ENCODE peak calls at places on chromosomes 3 and 15, in five cellular contexts. U is Karpas-422, P is adipocyte, Q is PC-3, T is K562. M is an unnamed sample.
A peak's percentile ranks its signal among the peaks of the same experiment; 100 is the strongest.

GRCh38 chr15:73685561-73685960 is 1.4 kb downstream of the CD276 start:
- DNase-seq in T (no peak), Q (no peak), P (peak; percentile 49), U (no peak), M (peak; percentile 65)

GRCh38 chr15:41992803-41993190 is 20.4 kb upstream of the EHD4 start:
- DNase-seq in Q (no peak), U (no peak), T (no peak), P (no peak), M (no peak)

GRCh38 chr15:36880226-36880912 is 220.0 kb downstream of the MEIS2 start:
- DNase-seq in Q (no peak), U (no peak), P (no peak), T (no peak), M (peak; percentile 9)

GRCh38 chr3:117553461-117553860 is 843.9 kb downstream of the TUSC7 start:
- DNase-seq in P (peak; percentile 34), Q (peak; percentile 25), T (no peak), U (no peak), M (peak; percentile 47)

GRCh38 chr3:71361346-71361745 is 222.2 kb downstream of the FOXP1 start:
- DNase-seq in P (no peak), U (no peak), T (no peak), Q (no peak), M (no peak)

GRCh38 chr15:89654311-89654761 is 931 bp downstream of the KIF7 start:
- DNase-seq in U (no peak), P (peak; percentile 41), T (no peak), Q (peak; percentile 62), M (peak; percentile 17)

GRCh38 chr3:126883241-126883640 is 99.7 kb upstream of the PLXNA1 start:
- DNase-seq in T (no peak), U (no peak), Q (no peak), P (peak; percentile 48), M (peak; percentile 93)

GRCh38 chr3:194272221-194272620 is 78.9 kb downstream of the CPN2 start:
- DNase-seq in P (no peak), U (no peak), Q (no peak), T (no peak), M (no peak)

GRCh38 chr3:183328823-183329222 is 75.8 kb downstream of the B3GNT5 start:
- DNase-seq in T (no peak), Q (peak; percentile 56), P (no peak), U (no peak), M (peak; percentile 44)

GRCh38 chr3:143171141-143171651 is 51.6 kb downstream of the CHST2 start:
- DNase-seq in T (no peak), Q (no peak), P (peak; percentile 71), U (peak; percentile 63), M (peak; percentile 95)

GRCh38 chr3:137110392-137110996 is 152.7 kb downstream of the IL20RB start:
- DNase-seq in U (peak; percentile 69), P (peak; percentile 46), T (peak; percentile 28), Q (peak; percentile 46), M (peak; percentile 33)

GRCh38 chr3:21752749-21753347 is 1.8 kb upstream of the ZNF385D start:
- DNase-seq in U (peak; percentile 74), Q (peak; percentile 77), P (peak; percentile 72), T (peak; percentile 19), M (no peak)

GRCh38 chr3:142976621-142977398 is 13.3 kb upstream of the PAQR9 start:
- DNase-seq in Q (peak; percentile 93), T (peak; percentile 78), U (no peak), P (peak; percentile 94), M (peak; percentile 89)

GRCh38 chr15:88790486-88790885 is 12.8 kb upstream of the ACAN start:
- DNase-seq in Q (no peak), T (no peak), P (no peak), U (no peak), M (no peak)

GRCh38 chr3:184719709-184720108 is 7.8 kb upstream of the MAGEF1 start:
- DNase-seq in Q (no peak), U (no peak), P (no peak), T (no peak), M (no peak)

GRCh38 chr15:70575251-70576227 is 187.8 kb downstream of the UACA start:
- DNase-seq in U (no peak), T (no peak), Q (no peak), P (peak; percentile 72), M (no peak)

GRCh38 chr3:172513488-172513887 is 9.7 kb downstream of the TNFSF10 start:
- DNase-seq in Q (no peak), P (no peak), T (no peak), U (no peak), M (peak; percentile 52)

GRCh38 chr3:165185707-165186327 is 10.4 kb downstream of the SLITRK3 start:
- DNase-seq in P (peak; percentile 78), Q (peak; percentile 73), T (peak; percentile 44), U (peak; percentile 82), M (peak; percentile 65)

GRCh38 chr3:17740703-17741102 is 1.7 kb downstream of the TBC1D5 start:
- DNase-seq in T (peak; percentile 35), Q (peak; percentile 95), P (peak; percentile 33), U (peak; percentile 84), M (peak; percentile 48)

GRCh38 chr15:100759116-100759515 is 120.5 kb upstream of the ALDH1A3 start:
- DNase-seq in U (no peak), P (peak; percentile 78), T (no peak), Q (no peak), M (peak; percentile 74)

GRCh38 chr15:58229297-58229768 is 91.2 kb downstream of the AQP9 start:
- DNase-seq in T (no peak), U (no peak), P (peak; percentile 22), Q (no peak), M (peak; percentile 38)

GRCh38 chr3:59268170-59268569 is 218.3 kb upstream of the CFAP20DC start:
- DNase-seq in U (no peak), P (peak; percentile 55), Q (no peak), T (no peak), M (peak; percentile 57)

GRCh38 chr3:188432826-188433525 is 279.0 kb downstream of the LPP start:
- DNase-seq in T (no peak), P (no peak), U (no peak), Q (peak; percentile 32), M (peak; percentile 66)

GRCh38 chr3:17233398-17233800 is 348.6 kb downstream of the PLCL2 start:
- DNase-seq in T (peak; percentile 39), P (peak; percentile 80), U (peak; percentile 89), Q (peak; percentile 97), M (peak; percentile 61)

GRCh38 chr15:80587007-80587406 is 108.1 kb upstream of the ABHD17C start:
- DNase-seq in P (no peak), T (no peak), U (no peak), Q (no peak), M (no peak)

GRCh38 chr3:154464440-154465148 is 34.6 kb upstream of the GPR149 start:
- DNase-seq in U (peak; percentile 45), P (no peak), T (no peak), Q (no peak), M (no peak)

GRCh38 chr3:66106788-66107187 is 68.1 kb upstream of the MAGI1 start:
- DNase-seq in Q (no peak), U (no peak), T (no peak), P (no peak), M (no peak)

GRCh38 chr15:101276501-101277037 is 716 bp downstream of the SELENOS start:
- DNase-seq in T (peak; percentile 45), U (no peak), P (peak; percentile 66), Q (peak; percentile 37), M (peak; percentile 74)

GRCh38 chr3:43883729-43884396 is 193.1 kb downstream of the ABHD5 start:
- DNase-seq in U (no peak), P (no peak), Q (no peak), T (no peak), M (no peak)

GRCh38 chr15:77282333-77282732 is 137.6 kb downstream of the PEAK1 start:
- DNase-seq in P (peak; percentile 86), Q (peak; percentile 20), U (no peak), T (no peak), M (peak; percentile 14)

GRCh38 chr3:53180305-53181023 is 19.5 kb downstream of the PRKCD start:
- DNase-seq in P (no peak), U (peak; percentile 90), Q (no peak), T (no peak), M (no peak)

GRCh38 chr3:122892118-122892517 is 97.2 kb downstream of the SLC49A4 start:
- DNase-seq in P (no peak), U (no peak), T (no peak), Q (no peak), M (no peak)

GRCh38 chr3:171694888-171695287 is 115.4 kb downstream of the PLD1 start:
- DNase-seq in P (no peak), U (no peak), Q (no peak), T (no peak), M (no peak)

GRCh38 chr3:29693863-29694262 is 413.0 kb downstream of the RBMS3 start:
- DNase-seq in U (no peak), T (no peak), Q (peak; percentile 91), P (peak; percentile 82), M (peak; percentile 80)
- H3K9ac ChIP-seq in U (no peak overlapping the region), T (no peak overlapping the region), Q (no peak overlapping the region), P (peak overlapping the region; percentile 88), M (peak overlapping the region; percentile 61)

GRCh38 chr3:101779047-101779807 is at the start of gene NXPE3:
- DNase-seq in T (peak; percentile 75), P (peak; percentile 94), U (peak; percentile 97), Q (peak; percentile 85), M (peak; percentile 85)

GRCh38 chr3:101779808-101780366 is 876 bp downstream of the NXPE3 start:
- DNase-seq in Q (no peak), U (no peak), T (no peak), P (peak; percentile 47), M (peak; percentile 40)

GRCh38 chr3:101781166-101781565 is 2.2 kb downstream of the NXPE3 start:
- DNase-seq in Q (no peak), P (peak; percentile 39), T (no peak), U (no peak), M (peak; percentile 27)

GRCh38 chr3:101778385-101779046 is 495 bp upstream of the NXPE3 start:
- DNase-seq in Q (no peak), P (no peak), U (peak; percentile 48), T (no peak), M (no peak)

DNA sequence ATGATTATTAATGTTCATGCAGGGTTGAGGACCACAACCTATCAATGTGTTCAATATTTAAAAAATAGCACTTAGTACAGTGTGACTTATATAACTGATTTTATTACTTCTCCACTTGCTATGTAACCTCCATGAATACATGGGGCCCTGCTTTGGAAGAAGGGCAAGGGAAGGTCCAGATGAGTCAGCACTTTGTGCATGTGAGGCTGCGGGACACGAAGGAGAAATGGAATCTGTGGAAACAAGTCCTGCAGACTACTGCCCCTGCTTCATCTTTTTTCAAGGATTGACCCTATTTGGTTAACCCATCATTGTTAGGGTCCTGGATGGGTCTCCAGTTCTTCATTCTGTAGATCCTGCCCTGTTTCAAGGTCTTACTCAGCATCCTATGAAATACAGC is 1.6 kb downstream of the NXPE3 start:
- DNase-seq in T (no peak), Q (peak; percentile 69), P (peak; percentile 87), U (no peak), M (peak; percentile 90)
- H3K9ac ChIP-seq in T (no peak overlapping the region), Q (peak overlapping the region; percentile 58), P (no peak overlapping the region), U (peak overlapping the region; percentile 84), M (peak overlapping the region; percentile 84)

GRCh38 chr3:50351318-50351687 is 641 bp downstream of the CYB561D2 start:
- DNase-seq in P (no peak), T (no peak), U (no peak), Q (no peak), M (no peak)
- H3K9ac ChIP-seq in P (peak overlapping the region; percentile 95), T (peak overlapping the region; percentile 93), U (peak overlapping the region; percentile 88), Q (peak overlapping the region; percentile 77), M (peak overlapping the region; percentile 90)

GRCh38 chr3:99545941-99546580 is 92.3 kb upstream of the COL8A1 start:
- DNase-seq in U (no peak), Q (peak; percentile 56), T (no peak), P (peak; percentile 59), M (peak; percentile 59)
- H3K9ac ChIP-seq in U (no peak overlapping the region), Q (no peak overlapping the region), T (no peak overlapping the region), P (peak overlapping the region; percentile 79), M (peak overlapping the region; percentile 80)

M was measured in mesenchymal stem cell.